ENCODE peak calls at places on chromosomes 1 and 21, in four cellular contexts. B is mammary epithelial cell, M is mesenchymal stem cell, G is PC-3. Q is an unnamed sample.

GRCh38 chr1:201714542-201715276 is 114.2 kb upstream of the IPO9 start:
- DNase-seq in M (peak; percentile 100), G (peak; percentile 95), B (peak; percentile 98), Q (peak; percentile 89)

GRCh38 chr1:226697151-226697575 is 41.9 kb downstream of the ITPKB start:
- DNase-seq in G (peak; percentile 97), B (peak; percentile 92), M (peak; percentile 42), Q (peak; percentile 68)

GRCh38 chr1:54153548-54154439 is 994 bp upstream of the CDCP2 start:
- DNase-seq in G (peak; percentile 63), M (peak; percentile 72), B (peak; percentile 62), Q (peak; percentile 66)

GRCh38 chr1:147769107-147769506 is 8.7 kb upstream of the GJA5 start:
- DNase-seq in B (no peak), M (no peak), G (no peak), Q (no peak)

GRCh38 chr1:170149241-170149640 is 3.5 kb downstream of the NTMT2 start:
- DNase-seq in B (no peak), G (no peak), M (no peak), Q (no peak)

GRCh38 chr1:216457356-216457755 is 34.1 kb upstream of the USH2A start:
- DNase-seq in G (peak; percentile 61), M (no peak), B (no peak), Q (no peak)

GRCh38 chr1:212566522-212567479 is 41.8 kb upstream of the ATF3 start:
- DNase-seq in B (peak; percentile 82), M (peak; percentile 92), G (peak; percentile 81), Q (peak; percentile 94)

GRCh38 chr1:175169305-175170018 is 23.1 kb downstream of the KIAA0040 start:
- DNase-seq in B (peak; percentile 64), G (peak; percentile 88), M (no peak), Q (no peak)

GRCh38 chr1:31412732-31413404 is at the start of gene SERINC2:
- DNase-seq in B (peak; percentile 61), M (no peak), G (peak; percentile 71), Q (peak; percentile 44)

GRCh38 chr21:38869946-38870345 is 64.2 kb downstream of the ETS2 start:
- DNase-seq in G (no peak), B (no peak), M (peak; percentile 38), Q (no peak)

GRCh38 chr1:3906672-3907020 is 6.6 kb upstream of the C1orf174 start:
- DNase-seq in B (no peak), M (no peak), G (no peak), Q (no peak)

GRCh38 chr1:57112148-57112547 is 146.3 kb upstream of the C8B start:
- DNase-seq in B (peak; percentile 80), M (no peak), G (no peak), Q (no peak)

GRCh38 chr1:115530407-115530806 is 111.4 kb upstream of the VANGL1 start:
- DNase-seq in G (peak; percentile 53), B (no peak), M (peak; percentile 64), Q (peak; percentile 63)

GRCh38 chr1:177190308-177190970 is 19.7 kb downstream of the BRINP2 start:
- DNase-seq in B (no peak), G (no peak), M (peak; percentile 33), Q (no peak)

GRCh38 chr1:35369922-35370671 is 101.6 kb downstream of the ZMYM4 start:
- DNase-seq in B (no peak), G (no peak), M (peak; percentile 82), Q (no peak)

GRCh38 chr21:29904359-29905282 is 35.2 kb downstream of the GRIK1 start:
- DNase-seq in M (no peak), G (peak; percentile 24), B (peak; percentile 20), Q (no peak)

DNA sequence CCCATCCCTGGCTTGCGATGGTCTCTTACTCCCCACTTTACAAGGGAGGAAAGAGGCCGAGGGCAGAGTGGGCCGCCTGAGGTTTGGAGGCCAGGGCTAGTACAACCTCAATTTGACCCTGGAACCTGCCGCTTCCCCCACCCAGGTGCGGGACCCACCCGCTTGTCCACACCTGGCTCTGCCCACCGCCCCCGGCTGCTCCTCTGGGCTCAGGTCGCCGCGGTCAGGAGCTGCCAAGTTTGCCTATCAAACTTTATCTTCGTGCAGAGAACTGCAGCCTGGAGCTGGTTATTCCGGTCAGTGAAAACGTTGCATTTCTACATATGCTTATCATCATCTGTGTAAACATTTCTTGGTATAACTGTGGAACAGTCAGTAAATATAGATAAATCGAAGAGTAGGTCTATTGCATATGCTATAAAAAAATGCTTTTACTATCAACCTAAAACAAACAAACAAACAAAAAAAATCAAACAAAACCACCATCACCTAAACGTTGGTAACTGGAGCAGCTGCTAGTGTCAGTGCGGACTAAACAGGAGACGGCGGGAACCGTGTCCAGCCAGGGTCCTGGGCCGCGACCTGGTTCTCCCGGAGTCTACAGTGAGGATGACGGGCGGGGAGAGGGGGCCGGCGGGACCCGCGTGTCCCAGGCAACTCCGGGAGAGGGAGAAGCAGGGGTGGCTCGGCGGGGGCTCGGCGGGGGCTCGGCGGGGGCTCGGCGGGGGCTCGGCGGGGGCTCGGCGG is 906 bp upstream of the ADARB1 start:
- DNase-seq in B (no peak), M (peak; percentile 49), G (peak; percentile 70), Q (peak; percentile 74)
- H2AFZ ChIP-seq in B (peak overlapping the region; percentile 20), M (no peak overlapping the region), G (peak overlapping the region; percentile 51), Q (no peak overlapping the region)

GRCh38 chr1:158461534-158461933 is at the start of gene OR10K1:
- DNase-seq in B (no peak), M (no peak), G (no peak), Q (no peak)
- H2AFZ ChIP-seq in B (no peak within 1 kb of the TSS), M (no peak within 1 kb of the TSS), G (no peak within 1 kb of the TSS), Q (no peak within 1 kb of the TSS)

GRCh38 chr1:155678027-155678426 is 10.5 kb downstream of the YY1AP1 start:
- DNase-seq in G (peak; percentile 93), M (no peak), B (no peak), Q (no peak)
- H2AFZ ChIP-seq in G (no peak overlapping the region), M (no peak overlapping the region), B (no peak overlapping the region), Q (no peak overlapping the region)

GRCh38 chr1:1230656-1231399 is 973 bp downstream of the SDF4 start:
- DNase-seq in B (peak; percentile 61), G (peak; percentile 81), M (peak; percentile 87), Q (peak; percentile 58)

GRCh38 chr1:1232801-1233566 is 947 bp downstream of the B3GALT6 start:
- DNase-seq in B (no peak), G (peak; percentile 31), M (no peak), Q (no peak)

GRCh38 chr1:1232224-1232800 is at the start of gene B3GALT6:
- DNase-seq in M (no peak), G (no peak), B (no peak), Q (no peak)

GRCh38 chr1:1229770-1230169 is 2.0 kb downstream of the SDF4 start:
- DNase-seq in G (no peak), M (no peak), B (no peak), Q (no peak)

DNA sequence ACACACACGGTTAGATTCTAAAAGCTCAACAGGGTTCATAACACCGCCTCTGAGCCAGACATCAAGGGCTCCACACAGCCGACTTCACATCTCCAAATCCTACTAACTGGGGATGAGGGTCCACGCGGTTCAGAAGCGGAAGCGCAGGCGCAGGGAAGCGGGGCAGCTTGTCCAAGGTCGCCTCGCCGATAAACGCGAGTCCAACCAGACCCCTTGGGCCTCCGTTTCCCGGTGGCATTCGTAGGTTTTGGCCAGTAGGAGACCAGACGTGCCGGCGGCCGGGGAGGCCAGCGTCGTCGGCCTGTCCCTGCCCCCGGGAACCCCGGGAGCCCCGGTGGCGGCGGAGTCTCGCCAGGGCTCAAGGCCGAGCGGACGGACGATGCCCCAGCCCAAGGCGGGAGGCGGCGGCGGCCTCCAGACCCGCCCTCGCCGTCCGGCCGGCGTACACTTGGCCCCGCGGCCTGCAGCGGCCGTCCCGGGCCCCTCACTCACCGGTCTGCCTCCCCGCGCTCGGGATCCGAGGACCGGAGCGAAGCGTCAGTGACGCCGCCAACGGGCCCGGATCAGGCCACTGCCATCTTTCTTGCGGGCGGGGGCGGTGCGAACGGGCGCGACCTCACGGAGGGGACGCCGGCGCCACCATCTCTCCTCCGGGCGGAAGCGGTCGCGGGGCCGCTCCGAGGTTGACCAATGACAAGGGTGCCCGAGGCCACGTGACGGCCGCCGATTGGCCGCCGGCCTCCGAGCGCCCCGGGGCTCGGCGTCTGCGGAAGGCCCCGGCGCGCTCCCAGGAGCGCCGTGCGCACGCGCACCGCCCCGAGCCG is at the start of gene SDF4:
- DNase-seq in G (peak; percentile 99), B (peak; percentile 95), M (peak; percentile 96), Q (peak; percentile 86)
- H2AFZ ChIP-seq in G (peak within 1 kb of the TSS; percentile 50), B (peak within 1 kb of the TSS; percentile 85), M (peak within 1 kb of the TSS; percentile 80), Q (peak within 1 kb of the TSS; percentile 89)